ENCODE peak calls at places on chromosomes 4 and X, in four cellular contexts. B, S, J and V are unnamed samples.

GRCh38 chr4:20464381-20464780 is 212.7 kb downstream of the SLIT2 start:
- DNase-seq in J (peak; percentile 82), S (no peak), B (no peak), V (no peak)

GRCh38 chr4:153542835-153543234 is 76.7 kb downstream of the TMEM131L start:
- DNase-seq in J (no peak), S (no peak), B (no peak), V (no peak)

GRCh38 chr4:999863-1000425 is 6.7 kb upstream of the SLC26A1 start:
- DNase-seq in B (no peak), J (no peak), S (no peak), V (no peak)

GRCh38 chr4:10075158-10075863 is 41.3 kb downstream of the WDR1 start:
- DNase-seq in B (no peak), S (no peak), J (no peak), V (no peak)

GRCh38 chr4:18935956-18936355 is 914.4 kb upstream of the LCORL start:
- DNase-seq in S (no peak), B (no peak), J (no peak), V (no peak)

GRCh38 chrX:38342853-38343778 is 9.3 kb upstream of the OTC start:
- DNase-seq in B (no peak), J (no peak), S (no peak), V (no peak)

GRCh38 chrX:69615323-69615722 is 590 bp upstream of the EDA start:
- DNase-seq in J (no peak), S (no peak), B (no peak), V (no peak)

GRCh38 chrX:155148724-155149537 is 67.3 kb upstream of the VBP1 start:
- DNase-seq in J (peak; percentile 54), S (peak; percentile 12), B (no peak), V (peak; percentile 27)

GRCh38 chr4:180217070-180217469 is 2026.1 kb upstream of the TENM3 start:
- DNase-seq in B (no peak), J (no peak), S (no peak), V (no peak)

GRCh38 chr4:38078590-38079381 is 118.6 kb downstream of the PTTG2 start:
- DNase-seq in S (no peak), J (peak; percentile 71), B (no peak), V (no peak)

GRCh38 chr4:120659626-120660170 is 262.8 kb downstream of the PRDM5 start:
- DNase-seq in S (no peak), J (no peak), B (no peak), V (no peak)

GRCh38 chr4:121541696-121542095 is 155.1 kb downstream of the ANXA5 start:
- DNase-seq in B (no peak), J (no peak), S (no peak), V (no peak)

GRCh38 chr4:31040106-31040505 is 319.9 kb downstream of the PCDH7 start:
- DNase-seq in J (no peak), B (no peak), S (no peak), V (no peak)

GRCh38 chr4:7240341-7240740 is 48.0 kb downstream of the SORCS2 start:
- DNase-seq in S (no peak), J (no peak), B (no peak), V (no peak)

GRCh38 chr4:686371-687040 is 2.4 kb downstream of the SLC49A3 start:
- DNase-seq in B (no peak), J (no peak), S (no peak), V (no peak)

GRCh38 chr4:124018383-124019317 is 622.1 kb downstream of the SPRY1 start:
- DNase-seq in S (no peak), B (peak; percentile 42), J (no peak), V (no peak)

GRCh38 chr4:791201-791865 is 34.6 kb downstream of the CPLX1 start:
- DNase-seq in J (no peak), B (no peak), S (no peak), V (no peak)

GRCh38 chr4:93147524-93148212 is 680.9 kb upstream of the ATOH1 start:
- DNase-seq in S (no peak), B (no peak), J (no peak), V (no peak)

GRCh38 chrX:101659601-101660063 is at the start of gene ARMCX2:
- DNase-seq in J (no peak), S (peak; percentile 10), B (peak; percentile 38), V (peak; percentile 32)

GRCh38 chr4:111806331-111806730 is 338.9 kb upstream of the FAM241A start:
- DNase-seq in B (no peak), J (peak; percentile 38), S (no peak), V (peak; percentile 43)

GRCh38 chrX:40132751-40133150 is 35.0 kb upstream of the BCOR start:
- DNase-seq in B (peak; percentile 65), S (no peak), J (peak; percentile 86), V (no peak)

GRCh38 chrX:142686653-142687283 is 339.0 kb upstream of the SPANXN4 start:
- DNase-seq in B (no peak), J (no peak), S (no peak), V (no peak)

GRCh38 chr4:158871050-158871724 is 102.4 kb downstream of the FNIP2 start:
- DNase-seq in J (no peak), B (no peak), S (no peak), V (peak; percentile 25)

GRCh38 chr4:138007572-138007971 is 234.6 kb downstream of the SLC7A11 start:
- DNase-seq in B (no peak), J (peak; percentile 13), S (no peak), V (no peak)

DNA sequence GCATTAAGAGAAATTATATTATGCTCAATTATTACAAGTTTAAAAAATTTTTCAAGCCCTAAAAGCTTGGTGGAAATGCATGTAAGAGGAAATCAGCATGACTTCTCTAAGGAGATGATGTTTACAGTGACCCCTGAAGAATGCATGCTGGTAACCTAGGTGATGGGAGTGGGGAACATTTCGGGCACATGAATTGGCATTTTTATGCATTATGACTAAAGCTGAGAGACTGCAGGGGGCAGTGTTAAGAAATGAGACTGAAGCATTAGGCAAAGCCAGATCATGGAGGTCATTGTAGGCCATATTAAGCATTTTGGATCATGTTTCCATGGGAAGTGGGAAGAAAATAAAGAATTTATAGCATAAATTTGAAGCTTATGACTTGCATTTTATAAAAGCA is 421.3 kb downstream of the FAT4 start:
- DNase-seq in B (no peak), S (no peak), J (peak; percentile 36), V (no peak)
- TF ChIP-seq CTCF in B (no peak), S (no peak), J (no peak), V (no peak)

DNA sequence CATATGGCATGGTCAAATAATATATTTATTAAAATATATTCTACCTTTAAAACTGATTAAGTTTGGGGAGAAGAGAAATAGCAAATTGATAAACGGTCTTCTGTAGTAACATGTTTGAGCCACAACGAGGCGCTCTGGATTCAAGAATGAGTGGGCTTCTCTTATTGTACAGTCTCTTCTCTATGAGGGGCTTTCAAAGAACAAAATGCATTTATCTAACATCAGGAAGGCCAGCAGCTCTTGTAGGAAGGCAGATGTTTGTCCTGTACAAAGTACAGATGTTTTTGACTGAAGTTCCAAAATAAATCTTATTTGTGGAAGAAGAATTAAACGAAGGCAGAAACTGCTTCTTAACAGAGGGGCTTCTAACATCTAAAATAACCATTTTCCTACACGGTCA is 153.6 kb downstream of the RASL11B start:
- DNase-seq in J (peak; percentile 34), S (peak; percentile 53), B (no peak), V (peak; percentile 60)
- TF ChIP-seq CTCF in J (peak; percentile 44), S (peak; percentile 77), B (peak; percentile 8), V (peak; percentile 79)

GRCh38 chr4:2186865-2187172 is 55.1 kb downstream of the HAUS3 start:
- DNase-seq in J (no peak), B (no peak), S (no peak), V (no peak)

GRCh38 chr4:2180410-2180809 is 61.5 kb downstream of the HAUS3 start:
- DNase-seq in B (no peak), S (no peak), J (no peak), V (no peak)

GRCh38 chr4:2183394-2183793 is 58.5 kb downstream of the HAUS3 start:
- DNase-seq in S (no peak), J (no peak), B (no peak), V (no peak)

GRCh38 chr4:2182981-2183380 is 58.9 kb downstream of the HAUS3 start:
- DNase-seq in S (no peak), B (no peak), J (peak; percentile 37), V (no peak)

DNA sequence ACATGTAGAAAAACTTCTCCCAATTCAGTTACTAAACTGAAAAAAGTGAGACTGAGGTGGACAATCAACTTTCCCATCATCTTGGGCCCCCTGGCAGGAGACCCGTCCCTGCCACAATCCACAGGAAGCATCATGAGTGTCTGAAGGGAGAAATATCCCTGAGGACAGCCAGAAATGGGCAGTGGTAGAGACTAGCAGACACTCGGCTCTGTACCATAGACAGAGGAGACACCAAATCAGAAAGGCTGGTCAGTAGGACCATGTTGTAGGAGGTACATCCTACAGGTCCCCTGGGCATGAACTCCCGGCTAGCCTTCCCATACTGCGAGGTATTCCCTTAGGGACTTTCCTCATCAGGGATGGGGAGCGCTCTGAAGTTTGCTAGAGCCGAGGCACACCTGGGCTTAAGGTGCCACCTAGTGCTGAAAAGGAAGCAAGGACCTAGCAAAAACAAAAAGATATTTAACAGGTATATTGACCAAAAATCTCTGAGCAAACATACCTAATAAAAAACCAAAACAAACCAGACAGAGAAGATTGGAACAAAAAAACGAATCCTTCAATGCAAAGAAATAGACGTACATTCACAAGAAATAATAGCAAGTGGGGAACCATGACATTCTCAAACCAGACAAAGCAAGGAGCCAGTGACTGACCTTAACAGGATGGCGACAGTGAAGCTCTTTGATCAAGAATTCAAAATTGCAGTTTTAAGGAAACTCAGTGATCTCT is 55.6 kb downstream of the HAUS3 start:
- DNase-seq in J (peak; percentile 70), S (no peak), B (no peak), V (no peak)
- TF ChIP-seq CTCF in J (peak; percentile 81), S (peak; percentile 73), B (no peak), V (no peak)

GRCh38 chrX:136269921-136270320 is 18.7 kb upstream of the MAP7D3 start:
- DNase-seq in S (no peak), J (no peak), B (no peak), V (no peak)

GRCh38 chrX:136271300-136271699 is 20.1 kb upstream of the MAP7D3 start:
- DNase-seq in J (no peak), B (no peak), S (no peak), V (no peak)

GRCh38 chrX:136266828-136267227 is 15.6 kb upstream of the MAP7D3 start:
- DNase-seq in B (no peak), J (no peak), S (no peak), V (no peak)

GRCh38 chrX:136272325-136272724 is 21.1 kb upstream of the MAP7D3 start:
- DNase-seq in J (peak; percentile 27), B (no peak), S (no peak), V (no peak)

DNA sequence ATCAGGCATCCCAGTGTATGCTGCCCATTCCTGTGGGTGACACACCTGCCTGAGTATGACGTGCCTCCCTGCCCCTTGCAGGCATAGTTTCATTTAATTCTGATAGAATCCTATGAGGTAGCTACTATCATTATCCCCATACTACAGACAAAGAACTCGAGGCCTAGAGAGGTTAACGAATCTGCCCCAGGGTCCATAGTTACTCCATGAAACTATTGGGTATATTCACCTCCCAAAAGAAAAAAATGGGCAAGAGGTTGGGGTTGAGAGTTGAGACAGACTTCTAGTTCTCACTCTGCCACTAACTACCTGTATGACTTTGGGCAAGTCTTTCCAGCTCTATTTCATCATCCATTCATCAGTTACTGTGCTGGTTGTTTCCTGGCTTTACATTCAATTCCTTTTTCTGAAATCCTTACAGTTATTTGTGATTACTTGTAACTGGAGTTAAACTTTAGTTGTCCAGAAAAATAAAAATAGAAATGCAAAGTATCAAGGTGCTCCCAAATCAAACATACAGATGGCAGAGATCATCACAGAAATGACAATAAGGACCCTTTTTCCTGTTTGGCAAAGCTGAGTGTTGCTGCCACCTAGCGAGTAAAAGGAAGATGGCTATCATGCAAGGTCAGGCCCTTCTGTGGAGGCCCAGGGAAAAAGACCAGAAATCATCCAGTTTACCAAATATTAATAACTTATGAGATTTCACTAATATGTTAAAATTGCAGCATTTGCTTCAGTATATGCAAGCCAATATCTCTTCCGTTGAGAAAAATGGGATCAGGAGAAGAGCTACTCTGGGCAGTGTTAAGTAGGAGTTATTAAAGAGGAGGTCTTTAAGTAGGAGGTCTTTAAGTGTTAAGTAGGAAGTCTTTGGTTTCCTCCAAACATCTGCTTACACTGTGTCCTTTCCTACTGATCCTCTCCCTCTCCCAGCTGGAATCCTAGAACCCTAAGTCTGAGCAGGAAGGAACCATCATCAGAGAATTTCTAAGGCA is 17.1 kb upstream of the MAP7D3 start:
- DNase-seq in B (no peak), J (peak; percentile 55), S (peak; percentile 41), V (peak; percentile 22)
- TF ChIP-seq CTCF in B (peak; percentile 58), J (peak; percentile 67), S (peak; percentile 74), V (peak; percentile 58)